ENCODE peak calls at places on chromosomes 16 and 17, in seven cellular contexts. D, P, Y, J, U, W and K are unnamed samples.

GRCh38 chr17:12691173-12691572 is 25.5 kb downstream of the MYOCD start:
- DNase-seq in Y (peak; percentile 48), J (no peak), W (no peak), U (no peak), P (no peak), D (no peak), K (no peak)

GRCh38 chr16:85504242-85504641 is 108.9 kb upstream of the GSE1 start:
- DNase-seq in P (no peak), J (no peak), Y (no peak), D (no peak), U (no peak), W (no peak), K (no peak)

GRCh38 chr17:7739746-7740145 is 22.2 kb downstream of the DNAH2 start:
- DNase-seq in U (no peak), D (no peak), J (no peak), W (no peak), P (no peak), Y (no peak), K (no peak)

GRCh38 chr17:72494576-72494975 is 373.8 kb downstream of the SOX9 start:
- DNase-seq in J (no peak), P (no peak), W (no peak), U (no peak), D (no peak), Y (no peak), K (no peak)

GRCh38 chr16:89096042-89096717 is 2.5 kb downstream of the ACSF3 start:
- DNase-seq in W (no peak), Y (no peak), J (no peak), P (no peak), U (no peak), D (no peak), K (peak; percentile 43)

GRCh38 chr16:53809088-53809951 is 105.4 kb downstream of the FTO start:
- DNase-seq in P (no peak), Y (no peak), W (no peak), D (no peak), J (no peak), U (no peak), K (no peak)

GRCh38 chr17:17402558-17402957 is 74.2 kb upstream of the MED9 start:
- DNase-seq in J (no peak), D (no peak), P (no peak), Y (no peak), W (no peak), U (no peak), K (no peak)

GRCh38 chr16:11225677-11226549 is 30.1 kb downstream of the SOCS1 start:
- DNase-seq in D (no peak), U (no peak), W (no peak), Y (no peak), J (no peak), P (no peak), K (no peak)

GRCh38 chr17:21066394-21066793 is 23.6 kb upstream of the USP22 start:
- DNase-seq in J (no peak), P (no peak), W (no peak), U (no peak), Y (no peak), D (no peak), K (no peak)

GRCh38 chr17:52648995-52649394 is 490.5 kb upstream of the CA10 start:
- DNase-seq in J (no peak), W (peak; percentile 59), Y (no peak), D (no peak), U (no peak), P (peak; percentile 5), K (no peak)

GRCh38 chr16:17757808-17758207 is 287.0 kb upstream of the XYLT1 start:
- DNase-seq in U (no peak), P (no peak), W (no peak), J (no peak), D (no peak), Y (no peak), K (no peak)

GRCh38 chr17:30203471-30203981 is 32.0 kb downstream of the SLC6A4 start:
- DNase-seq in U (no peak), J (no peak), P (no peak), W (no peak), D (no peak), Y (no peak), K (no peak)

GRCh38 chr16:24839347-24839972 is 6.3 kb upstream of the SLC5A11 start:
- DNase-seq in J (no peak), Y (no peak), P (no peak), D (no peak), W (no peak), U (no peak), K (no peak)

GRCh38 chr16:4052801-4053662 is 63.2 kb downstream of the ADCY9 start:
- DNase-seq in P (peak; percentile 63), J (no peak), D (no peak), W (peak; percentile 69), Y (no peak), U (peak; percentile 86), K (peak; percentile 85)

GRCh38 chr17:48510761-48511604 is 19.8 kb downstream of the HOXB1 start:
- DNase-seq in Y (no peak), D (no peak), U (no peak), W (no peak), P (no peak), J (no peak), K (no peak)

GRCh38 chr16:69611103-69611640 is 45.4 kb downstream of the NFAT5 start:
- DNase-seq in P (no peak), U (no peak), D (no peak), W (no peak), J (no peak), Y (no peak), K (no peak)

GRCh38 chr17:60600490-60601431 is 768 bp downstream of the PPM1D start:
- DNase-seq in Y (peak; percentile 37), W (peak; percentile 89), P (peak; percentile 85), J (peak; percentile 52), U (peak; percentile 76), D (no peak), K (peak; percentile 81)

GRCh38 chr17:3475155-3475808 is 515 bp upstream of the ASPA start:
- DNase-seq in W (no peak), J (no peak), D (no peak), Y (no peak), U (no peak), P (no peak), K (no peak)

GRCh38 chr17:64343833-64344637 is 46.6 kb downstream of the PECAM1 start:
- DNase-seq in J (no peak), U (peak; percentile 85), D (no peak), W (peak; percentile 55), Y (peak; percentile 45), P (no peak), K (peak; percentile 88)

DNA sequence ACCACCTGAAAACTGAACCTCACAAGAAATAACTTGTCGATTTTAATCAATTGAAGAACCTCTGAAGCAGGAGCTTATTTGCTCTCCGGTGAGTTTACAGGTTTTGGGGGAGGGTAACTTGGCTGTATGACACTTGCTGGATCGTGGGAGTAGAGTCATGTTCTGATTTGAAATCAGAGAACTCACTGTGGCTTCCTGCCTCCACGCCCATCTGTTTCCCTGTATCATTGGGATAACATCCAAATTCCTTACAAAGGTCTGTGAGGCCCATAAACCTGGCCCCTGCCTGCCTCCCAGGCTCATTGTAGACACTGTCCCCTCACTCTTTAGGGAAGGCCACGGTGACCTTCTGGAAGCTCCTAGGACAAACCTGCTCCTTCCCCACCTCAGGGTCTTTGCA is 48.3 kb downstream of the C17orf67 start:
- DNase-seq in D (no peak), Y (no peak), P (no peak), W (no peak), J (no peak), U (no peak), K (no peak)
- H3K27ac ChIP-seq in D (peak overlapping the region; percentile 36), Y (no peak overlapping the region), P (no peak overlapping the region), W (no peak overlapping the region), J (no peak overlapping the region), U (no peak overlapping the region), K (no peak overlapping the region)

GRCh38 chr17:40551874-40552768 is 13.2 kb downstream of the CCR7 start:
- DNase-seq in Y (no peak), W (peak; percentile 21), U (peak; percentile 35), J (no peak), P (no peak), D (peak; percentile 48), K (no peak)
- H3K4me3 ChIP-seq in Y (no peak overlapping the region), W (no peak overlapping the region), U (no peak overlapping the region), J (no peak overlapping the region), P (no peak overlapping the region), D (no peak overlapping the region), K (no peak overlapping the region)

DNA sequence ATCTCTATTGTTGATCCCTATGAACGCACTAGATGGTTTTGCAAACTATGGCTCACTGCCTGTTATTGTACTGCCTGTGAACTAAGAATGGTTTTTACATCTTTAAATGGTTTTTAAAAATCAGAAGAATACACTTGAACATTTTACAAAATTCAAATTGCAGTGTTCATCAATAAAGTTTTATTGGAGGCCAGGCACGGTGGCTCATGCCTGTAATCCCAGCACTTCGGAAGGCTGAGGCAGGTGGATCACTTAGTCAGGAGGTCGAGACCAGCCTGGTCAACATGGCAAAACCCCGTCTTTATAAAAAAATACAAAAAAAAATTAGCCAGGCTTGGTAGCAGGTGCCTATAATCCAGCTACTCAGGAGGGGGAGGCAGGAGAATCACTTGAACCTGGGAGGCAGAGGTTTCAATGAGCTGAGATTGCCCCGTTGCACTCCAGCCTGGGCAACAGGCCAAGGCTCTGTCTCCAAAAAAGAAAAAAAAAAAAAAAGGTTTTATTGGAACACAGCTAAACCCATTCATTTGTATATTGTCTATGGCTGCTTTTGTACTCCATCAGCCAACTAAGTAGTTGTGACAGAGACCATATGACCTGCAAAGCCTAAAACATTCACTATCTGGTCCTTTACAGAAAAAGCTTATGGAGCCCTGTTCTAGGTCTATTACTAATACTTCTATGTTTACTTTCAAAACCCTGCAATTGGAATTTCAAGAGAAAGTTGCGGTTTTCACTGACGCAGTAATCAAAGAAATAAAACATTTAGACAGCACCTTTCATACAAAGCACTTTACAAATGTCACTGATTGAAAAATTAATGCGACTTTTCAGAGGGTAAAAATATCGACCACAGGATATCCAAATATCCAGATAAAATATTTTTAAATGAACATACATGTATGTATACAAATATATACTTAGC is 18.8 kb downstream of the IKZF3 start:
- DNase-seq in U (no peak), D (no peak), P (no peak), J (no peak), Y (no peak), W (no peak), K (no peak)
- H3K27me3 ChIP-seq in U (peaks cover 48% of the 10 kb centered on the region), D (peaks cover 16% of the 10 kb centered on the region), P (peaks cover 6% of the 10 kb centered on the region), J (no peaks in the 10 kb centered on the region), Y (peaks cover 3% of the 10 kb centered on the region), W (peaks cover 52% of the 10 kb centered on the region), K (no peaks in the 10 kb centered on the region)

DNA sequence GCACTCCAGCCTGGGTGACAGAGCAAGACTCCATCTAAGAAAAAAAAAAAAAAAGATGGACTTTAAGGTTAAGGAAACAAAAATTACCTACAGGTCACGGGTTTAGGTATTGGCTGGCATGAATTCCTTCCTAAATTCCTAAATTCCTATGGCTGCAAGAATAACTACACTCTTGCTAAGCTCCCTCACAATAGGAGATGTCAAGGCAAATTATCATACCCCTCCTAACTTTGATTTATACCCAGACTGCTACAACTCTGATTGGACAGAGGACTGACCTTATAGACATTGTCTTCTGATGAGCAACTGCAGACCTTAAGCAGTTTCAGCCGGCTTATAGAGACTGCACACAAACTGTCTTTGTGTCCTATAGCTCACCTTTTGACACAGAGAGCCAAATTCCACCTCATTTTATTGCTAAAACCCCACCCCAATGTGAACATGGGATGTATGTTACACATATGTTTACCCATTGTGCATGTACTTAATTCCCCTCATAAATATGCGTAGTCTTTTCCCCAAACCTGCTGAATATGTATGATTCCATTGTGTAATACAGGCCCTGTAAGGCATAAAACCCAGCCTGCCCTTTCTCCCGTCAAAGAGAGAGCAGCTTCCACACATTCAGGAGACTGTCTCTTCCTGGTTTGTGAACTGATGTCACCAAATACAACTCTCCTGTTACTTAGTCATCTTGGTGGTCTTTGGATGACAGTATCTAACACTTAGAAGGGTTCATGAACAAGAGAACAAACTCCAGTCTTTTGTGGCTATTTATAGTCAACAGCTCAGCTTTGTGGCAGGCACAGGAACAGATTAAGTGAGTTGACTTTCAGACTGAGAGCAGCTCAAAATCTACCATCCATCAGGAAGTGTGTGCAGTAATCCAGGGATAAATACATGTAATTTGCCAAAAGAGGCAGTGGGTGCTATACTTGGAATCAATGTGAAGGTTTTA is 24.8 kb upstream of the TMC7 start:
- DNase-seq in W (no peak), D (no peak), P (peak; percentile 61), J (no peak), U (no peak), Y (no peak), K (no peak)
- H3K27ac ChIP-seq in W (no peak overlapping the region), D (no peak overlapping the region), P (peak overlapping the region; percentile 95), J (no peak overlapping the region), U (no peak overlapping the region), Y (peak overlapping the region; percentile 42), K (no peak overlapping the region)